ENCODE peak calls at places on chromosomes 11 and 22, in six cellular contexts. K is uterus; M is ovary; T is stimulated activated CD4-positive, alpha-beta T cell treated with anti-CD3 and anti-CD28 coated beads, Interleukin-4, amount 100 ng/mL, for 48 hours; Q is Karpas-422; X is NCI-H510A treated with DMSO at 0.1 percent for 48 hours. C is an unnamed sample.

GRCh38 chr22:31501738-31502137 is 5.4 kb downstream of the SFI1 start:
- DNase-seq in Q (no peak), K (no peak), M (no peak), X (no peak), T (no peak), C (no peak)

GRCh38 chr11:86589856-86590589 is 82.4 kb downstream of the ME3 start:
- DNase-seq in X (no peak), K (no peak), Q (no peak), M (no peak), T (no peak), C (no peak)

GRCh38 chr11:19864141-19865120 is 151.8 kb downstream of the NAV2 start:
- DNase-seq in M (no peak), Q (no peak), T (no peak), K (no peak), X (no peak), C (no peak)

GRCh38 chr11:115606223-115607220 is 102.3 kb upstream of the CADM1 start:
- DNase-seq in T (no peak), X (no peak), Q (no peak), K (peak), M (peak), C (no peak)

GRCh38 chr11:70605846-70606245 is 207.5 kb downstream of the CTTN start:
- DNase-seq in X (no peak), T (no peak), M (no peak), Q (no peak), K (no peak), C (no peak)

GRCh38 chr11:96272542-96273306 is 70.3 kb downstream of the MAML2 start:
- DNase-seq in Q (no peak), T (no peak), M (no peak), K (no peak), X (no peak), C (no peak)

GRCh38 chr22:49195636-49196035 is 632.0 kb downstream of the BRD1 start:
- DNase-seq in Q (no peak), X (no peak), K (no peak), T (no peak), M (no peak), C (no peak)

GRCh38 chr11:76266269-76266668 is 60.0 kb upstream of the WNT11 start:
- DNase-seq in K (no peak), X (no peak), Q (no peak), M (no peak), T (no peak), C (no peak)

GRCh38 chr11:67372993-67373915 is at the start of gene CLCF1:
- DNase-seq in T (no peak), K (peak), M (peak), X (peak), Q (peak), C (peak)

GRCh38 chr11:129854229-129854805 is 38.7 kb downstream of the TMEM45B start:
- DNase-seq in X (no peak), T (no peak), Q (no peak), M (no peak), K (no peak), C (no peak)

GRCh38 chr11:6705905-6706535 is 22.9 kb upstream of the MRPL17 start:
- DNase-seq in K (peak), T (no peak), X (peak), Q (peak), M (no peak), C (peak)

GRCh38 chr11:76086713-76087635 is 119.3 kb downstream of the WNT11 start:
- DNase-seq in K (no peak), X (no peak), T (no peak), Q (no peak), M (no peak), C (no peak)

GRCh38 chr11:9680028-9680427 is 16.2 kb downstream of the SWAP70 start:
- DNase-seq in K (no peak), Q (no peak), M (no peak), T (no peak), X (no peak), C (no peak)

GRCh38 chr22:20740222-20740951 is 33.5 kb upstream of the SERPIND1 start:
- DNase-seq in X (no peak), K (no peak), T (no peak), M (no peak), Q (no peak), C (no peak)

GRCh38 chr22:46432164-46433068 is 96.9 kb downstream of the TRMU start:
- DNase-seq in X (no peak), K (no peak), Q (no peak), T (peak), M (no peak), C (peak)

GRCh38 chr11:131481317-131481716 is 110.9 kb downstream of the NTM start:
- DNase-seq in T (no peak), M (no peak), Q (no peak), K (no peak), X (no peak), C (no peak)

GRCh38 chr11:116856423-116856822 is 19.0 kb upstream of the APOA1 start:
- DNase-seq in M (no peak), X (no peak), T (no peak), K (no peak), Q (no peak), C (no peak)

GRCh38 chr11:68954970-68955958 is 25.5 kb downstream of the MRGPRD start:
- DNase-seq in T (no peak), X (no peak), Q (no peak), K (peak), M (peak), C (no peak)

GRCh38 chr11:8650401-8650990 is 32.0 kb downstream of the TRIM66 start:
- DNase-seq in T (no peak), M (no peak), X (no peak), Q (no peak), K (no peak), C (no peak)

GRCh38 chr11:115217726-115218311 is 286.4 kb downstream of the CADM1 start:
- DNase-seq in T (no peak), K (no peak), X (no peak), M (no peak), Q (no peak), C (no peak)

GRCh38 chr11:76560219-76560618 is 110.3 kb downstream of the LRRC32 start:
- DNase-seq in T (no peak), X (no peak), K (no peak), M (no peak), Q (no peak), C (peak)

GRCh38 chr11:18384157-18384641 is 10.2 kb upstream of the LDHA start:
- DNase-seq in X (peak), Q (no peak), M (peak), K (peak), T (no peak), C (no peak)

GRCh38 chr11:95451682-95452081 is 220.7 kb upstream of the SESN3 start:
- DNase-seq in K (no peak), M (no peak), T (no peak), Q (no peak), X (no peak), C (no peak)

GRCh38 chr11:9688716-9689511 is 25.0 kb downstream of the SWAP70 start:
- DNase-seq in Q (peak), T (peak), X (no peak), K (no peak), M (no peak), C (peak)

GRCh38 chr11:40161855-40162410 is 1297.5 kb downstream of the LRRC4C start:
- DNase-seq in K (no peak), M (no peak), X (no peak), T (no peak), Q (no peak), C (no peak)

GRCh38 chr22:39994046-39994565 is 648 bp upstream of the FAM83F start:
- DNase-seq in X (no peak), T (no peak), Q (no peak), M (no peak), K (no peak), C (peak)

GRCh38 chr11:70578831-70579230 is 180.5 kb downstream of the CTTN start:
- DNase-seq in X (no peak), M (no peak), T (no peak), K (no peak), Q (peak), C (no peak)

GRCh38 chr11:90189011-90189410 is 33.8 kb downstream of the CHORDC1 start:
- DNase-seq in T (no peak), X (no peak), Q (no peak), M (no peak), K (no peak), C (no peak)

GRCh38 chr22:43433904-43434600 is 22.2 kb downstream of the MPPED1 start:
- DNase-seq in M (peak), T (no peak), Q (no peak), X (no peak), K (no peak), C (no peak)

GRCh38 chr11:128190312-128190711 is 397.0 kb downstream of the ETS1 start:
- DNase-seq in X (no peak), M (no peak), T (no peak), K (no peak), Q (no peak), C (no peak)

GRCh38 chr22:32477608-32478007 is 3.0 kb downstream of the FBXO7 start:
- DNase-seq in T (no peak), Q (no peak), K (no peak), X (no peak), M (no peak), C (no peak)

GRCh38 chr22:49230194-49230577 is 597.5 kb downstream of the BRD1 start:
- DNase-seq in T (no peak), K (no peak), M (peak), X (no peak), Q (peak), C (no peak)

GRCh38 chr11:69149646-69150045 is 6.1 kb upstream of the SMIM38 start:
- DNase-seq in K (no peak), X (no peak), M (no peak), T (no peak), Q (no peak), C (no peak)

GRCh38 chr11:12900496-12900895 is 108.6 kb upstream of the RASSF10 start:
- DNase-seq in K (no peak), X (no peak), T (no peak), M (no peak), Q (no peak), C (no peak)

GRCh38 chr22:39518996-39519680 is 1.2 kb upstream of the ATF4 start:
- DNase-seq in M (no peak), T (no peak), Q (peak), K (no peak), X (no peak), C (peak)

GRCh38 chr11:76443254-76443935 is 1.4 kb upstream of the EMSY start:
- DNase-seq in Q (no peak), M (no peak), K (no peak), T (no peak), X (peak), C (peak)

GRCh38 chr22:20405291-20405930 is 11.5 kb downstream of the ZNF74 start:
- DNase-seq in Q (no peak), M (no peak), K (no peak), X (no peak), T (no peak), C (no peak)

GRCh38 chr11:33830903-33831648 is 56.8 kb upstream of the FBXO3 start:
- DNase-seq in T (no peak), M (no peak), K (no peak), Q (no peak), X (no peak), C (no peak)

GRCh38 chr11:74726547-74727182 is 4.6 kb downstream of the CHRDL2 start:
- DNase-seq in T (peak), K (peak), M (peak), Q (peak), X (peak), C (peak)